ENCODE peak calls at places on chromosomes 3 and 15, in five cellular contexts. One of them, this sample, is unnamed.

GRCh38 chr3:37766220-37766605 is 95.5 kb upstream of the CTDSPL start:
- DNase-seq in endothelial cell: no peak
- DNase-seq in transverse colon: no peak
- DNase-seq in GM12865: no peak
- DNase-seq in HFF-Myc: no peak
- DNase-seq in this sample: no peak

GRCh38 chr3:30492581-30493192 is 113.7 kb upstream of the TGFBR2 start:
- DNase-seq in endothelial cell: no peak
- DNase-seq in transverse colon: no peak
- DNase-seq in GM12865: no peak
- DNase-seq in HFF-Myc: no peak
- DNase-seq in this sample: no peak

GRCh38 chr15:83733206-83733605 is 79.3 kb downstream of the ADAMTSL3 start:
- DNase-seq in endothelial cell: no peak
- DNase-seq in transverse colon: no peak
- DNase-seq in GM12865: no peak
- DNase-seq in HFF-Myc: no peak
- DNase-seq in this sample: no peak

GRCh38 chr3:166519443-166519842 is 682.2 kb upstream of the BCHE start:
- DNase-seq in endothelial cell: no peak
- DNase-seq in transverse colon: no peak
- DNase-seq in GM12865: no peak
- DNase-seq in HFF-Myc: no peak
- DNase-seq in this sample: no peak

GRCh38 chr15:45458746-45459403 is 63.7 kb downstream of the SLC30A4 start:
- DNase-seq in endothelial cell: peak
- DNase-seq in transverse colon: peak
- DNase-seq in GM12865: peak
- DNase-seq in HFF-Myc: no peak
- DNase-seq in this sample: peak

GRCh38 chr3:124260206-124260915 is 268.4 kb upstream of the ROPN1 start:
- DNase-seq in endothelial cell: no peak
- DNase-seq in transverse colon: no peak
- DNase-seq in GM12865: peak
- DNase-seq in HFF-Myc: no peak
- DNase-seq in this sample: no peak

GRCh38 chr3:61192222-61192621 is 59.0 kb downstream of the FHIT start:
- DNase-seq in endothelial cell: no peak
- DNase-seq in transverse colon: no peak
- DNase-seq in GM12865: no peak
- DNase-seq in HFF-Myc: no peak
- DNase-seq in this sample: no peak

GRCh38 chr15:26624128-26624527 is 148.7 kb downstream of the GABRB3 start:
- DNase-seq in endothelial cell: no peak
- DNase-seq in transverse colon: no peak
- DNase-seq in GM12865: no peak
- DNase-seq in HFF-Myc: no peak
- DNase-seq in this sample: no peak

GRCh38 chr15:67719330-67719959 is 105.9 kb upstream of the SKOR1 start:
- DNase-seq in endothelial cell: no peak
- DNase-seq in transverse colon: no peak
- DNase-seq in GM12865: no peak
- DNase-seq in HFF-Myc: no peak
- DNase-seq in this sample: no peak

GRCh38 chr3:64740232-64740631 is 52.4 kb upstream of the ADAMTS9 start:
- DNase-seq in endothelial cell: no peak
- DNase-seq in transverse colon: no peak
- DNase-seq in GM12865: no peak
- DNase-seq in HFF-Myc: no peak
- DNase-seq in this sample: no peak

GRCh38 chr3:47162695-47163022 is 1.3 kb downstream of the SETD2 start:
- DNase-seq in endothelial cell: peak
- DNase-seq in transverse colon: no peak
- DNase-seq in GM12865: no peak
- DNase-seq in HFF-Myc: no peak
- DNase-seq in this sample: no peak

GRCh38 chr15:36294359-36294758 is 285.1 kb upstream of the CDIN1 start:
- DNase-seq in endothelial cell: no peak
- DNase-seq in transverse colon: no peak
- DNase-seq in GM12865: no peak
- DNase-seq in HFF-Myc: no peak
- DNase-seq in this sample: no peak

GRCh38 chr3:115021061-115021460 is 126.0 kb downstream of the ZBTB20 start:
- DNase-seq in endothelial cell: no peak
- DNase-seq in transverse colon: no peak
- DNase-seq in GM12865: no peak
- DNase-seq in HFF-Myc: no peak
- DNase-seq in this sample: no peak

GRCh38 chr3:81816473-81817260 is 55.2 kb upstream of the GBE1 start:
- DNase-seq in endothelial cell: no peak
- DNase-seq in transverse colon: no peak
- DNase-seq in GM12865: peak
- DNase-seq in HFF-Myc: peak
- DNase-seq in this sample: no peak

GRCh38 chr3:3133490-3133889 is 6.8 kb downstream of the TRNT1 start:
- DNase-seq in endothelial cell: no peak
- DNase-seq in transverse colon: no peak
- DNase-seq in GM12865: no peak
- DNase-seq in HFF-Myc: no peak
- DNase-seq in this sample: no peak

GRCh38 chr3:197936819-197937384 is 13.1 kb upstream of the RPL35A start:
- DNase-seq in endothelial cell: no peak
- DNase-seq in transverse colon: no peak
- DNase-seq in GM12865: no peak
- DNase-seq in HFF-Myc: no peak
- DNase-seq in this sample: no peak

GRCh38 chr3:142022381-142022780 is 127.0 kb downstream of the TFDP2 start:
- DNase-seq in endothelial cell: no peak
- DNase-seq in transverse colon: no peak
- DNase-seq in GM12865: peak
- DNase-seq in HFF-Myc: peak
- DNase-seq in this sample: no peak

GRCh38 chr3:55620361-55621025 is 133.4 kb upstream of the WNT5A start:
- DNase-seq in endothelial cell: no peak
- DNase-seq in transverse colon: no peak
- DNase-seq in GM12865: peak
- DNase-seq in HFF-Myc: no peak
- DNase-seq in this sample: no peak

GRCh38 chr15:90142216-90143175 is 40.2 kb upstream of the IDH2 start:
- DNase-seq in endothelial cell: no peak
- DNase-seq in transverse colon: no peak
- DNase-seq in GM12865: no peak
- DNase-seq in HFF-Myc: no peak
- DNase-seq in this sample: no peak

GRCh38 chr3:109532257-109533216 is 195.2 kb upstream of the DPPA4 start:
- DNase-seq in endothelial cell: peak
- DNase-seq in transverse colon: peak
- DNase-seq in GM12865: peak
- DNase-seq in HFF-Myc: peak
- DNase-seq in this sample: no peak

GRCh38 chr3:96430019-96430541 is 384.3 kb upstream of the EPHA6 start:
- DNase-seq in endothelial cell: no peak
- DNase-seq in transverse colon: no peak
- DNase-seq in GM12865: peak
- DNase-seq in HFF-Myc: no peak
- DNase-seq in this sample: no peak

GRCh38 chr3:127754411-127755304 is 67.7 kb downstream of the MGLL start:
- DNase-seq in endothelial cell: no peak
- DNase-seq in transverse colon: no peak
- DNase-seq in GM12865: peak
- DNase-seq in HFF-Myc: no peak
- DNase-seq in this sample: no peak

GRCh38 chr15:38647683-38648082 is 83.1 kb upstream of the RASGRP1 start:
- DNase-seq in endothelial cell: no peak
- DNase-seq in transverse colon: no peak
- DNase-seq in GM12865: no peak
- DNase-seq in HFF-Myc: no peak
- DNase-seq in this sample: no peak
- TF ChIP-seq CTCF in endothelial cell: no peak
- TF ChIP-seq CTCF in transverse colon: no peak
- TF ChIP-seq CTCF in GM12865: no peak
- TF ChIP-seq CTCF in HFF-Myc: peak
- TF ChIP-seq CTCF in this sample: no peak

DNA sequence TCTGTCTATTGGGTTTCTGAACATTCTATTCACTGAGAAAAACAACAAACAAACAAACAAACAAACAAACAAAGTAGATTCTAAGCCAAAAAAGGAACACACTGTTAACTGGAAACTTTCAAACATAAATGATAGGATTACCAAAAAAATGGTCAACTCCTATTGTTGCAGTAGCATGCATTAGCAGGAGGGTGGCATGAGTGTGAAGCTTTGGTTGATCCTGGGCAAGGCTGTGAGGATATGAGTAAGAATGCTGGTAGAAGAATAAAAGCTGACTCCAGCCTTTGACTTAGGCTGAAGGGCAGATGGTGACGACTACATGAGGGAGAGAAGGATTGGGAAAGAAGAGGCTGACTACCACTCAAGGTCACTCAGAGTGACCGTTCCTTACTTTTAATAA is 810.3 kb downstream of the VGLL3 start:
- DNase-seq in endothelial cell: peak
- DNase-seq in transverse colon: no peak
- DNase-seq in GM12865: no peak
- DNase-seq in HFF-Myc: no peak
- DNase-seq in this sample: no peak
- TF ChIP-seq CTCF in endothelial cell: peak
- TF ChIP-seq CTCF in transverse colon: no peak
- TF ChIP-seq CTCF in GM12865: no peak
- TF ChIP-seq CTCF in HFF-Myc: no peak
- TF ChIP-seq CTCF in this sample: no peak

GRCh38 chr15:73870700-73871408 is 2.5 kb upstream of the TBC1D21 start:
- DNase-seq in endothelial cell: no peak
- DNase-seq in transverse colon: peak
- DNase-seq in GM12865: no peak
- DNase-seq in HFF-Myc: no peak
- DNase-seq in this sample: no peak
- TF ChIP-seq CTCF in endothelial cell: no peak
- TF ChIP-seq CTCF in transverse colon: no peak
- TF ChIP-seq CTCF in GM12865: no peak
- TF ChIP-seq CTCF in HFF-Myc: no peak
- TF ChIP-seq CTCF in this sample: no peak

DNA sequence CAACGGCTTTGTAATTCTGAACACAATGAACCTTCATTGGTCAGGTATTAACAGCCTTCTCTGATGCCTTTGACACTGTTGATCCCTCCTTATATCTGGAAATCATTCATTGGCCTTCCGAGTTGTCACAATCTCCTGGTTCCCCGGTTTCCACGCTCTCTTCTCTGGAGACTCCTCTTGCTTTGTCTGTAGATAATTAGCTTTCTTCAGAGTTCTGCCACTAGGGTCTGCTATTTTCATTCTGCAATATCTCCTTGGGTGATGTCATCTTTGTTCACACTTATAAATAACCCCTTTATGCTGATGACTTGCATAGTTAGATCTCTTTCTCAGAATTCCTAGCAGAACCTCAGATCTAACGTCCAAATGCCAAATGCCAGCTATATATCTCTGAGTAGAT is 583.8 kb upstream of the ZNF717 start:
- DNase-seq in endothelial cell: no peak
- DNase-seq in transverse colon: no peak
- DNase-seq in GM12865: peak
- DNase-seq in HFF-Myc: no peak
- DNase-seq in this sample: no peak
- TF ChIP-seq CTCF in endothelial cell: no peak
- TF ChIP-seq CTCF in transverse colon: no peak
- TF ChIP-seq CTCF in GM12865: peak
- TF ChIP-seq CTCF in HFF-Myc: no peak
- TF ChIP-seq CTCF in this sample: no peak

DNA sequence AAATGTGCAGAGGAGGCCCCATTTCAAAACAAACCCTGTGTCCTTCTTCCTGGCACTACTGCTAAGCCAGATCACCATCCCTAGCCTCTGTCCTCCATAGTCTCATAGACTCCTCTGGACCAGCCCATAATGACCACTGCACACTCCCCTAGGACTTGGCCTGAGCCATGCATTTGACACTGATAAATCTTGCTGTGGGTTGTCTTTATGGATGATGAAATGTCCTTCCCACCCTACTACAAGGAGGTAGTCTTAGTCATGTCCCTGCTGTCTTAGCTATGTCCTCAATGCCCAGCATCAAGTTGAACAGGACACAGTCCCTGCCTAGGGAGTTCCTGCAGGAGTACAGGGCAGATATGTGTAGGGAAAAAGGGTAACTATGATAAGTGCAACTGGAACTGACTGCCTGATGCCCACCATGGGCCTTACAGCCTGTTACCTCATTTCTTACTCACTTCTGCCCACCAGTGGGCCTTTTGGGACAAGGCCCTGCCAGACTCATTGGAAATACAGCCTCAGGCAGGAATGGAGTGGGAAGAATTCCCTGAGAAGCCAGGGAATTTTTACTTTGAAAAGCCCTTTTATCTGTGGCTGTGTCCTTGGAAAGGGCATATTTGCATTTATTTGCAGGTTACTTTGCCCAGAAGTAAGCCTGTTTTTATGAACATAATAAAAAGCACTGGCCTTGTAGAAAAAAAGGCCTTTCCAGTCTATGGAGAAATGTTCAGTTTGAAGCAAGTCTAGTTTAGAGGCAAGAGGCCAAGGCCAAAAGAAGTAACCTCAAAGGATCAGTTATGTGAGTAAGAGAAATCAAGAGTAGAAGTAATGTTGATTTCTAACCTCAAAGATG is 199.6 kb upstream of the EIF1B start:
- DNase-seq in endothelial cell: peak
- DNase-seq in transverse colon: no peak
- DNase-seq in GM12865: no peak
- DNase-seq in HFF-Myc: no peak
- DNase-seq in this sample: no peak
- TF ChIP-seq CTCF in endothelial cell: peak
- TF ChIP-seq CTCF in transverse colon: no peak
- TF ChIP-seq CTCF in GM12865: no peak
- TF ChIP-seq CTCF in HFF-Myc: peak
- TF ChIP-seq CTCF in this sample: no peak